ENCODE peak calls at places on chromosomes 1 and 21, in seven cellular contexts. T is NCI-H1694, L is GM04504, V is NB4, S is germinal center, A is SK-N-SH, I is AG09319. X is an unnamed sample.

GRCh38 chr1:6459850-6460265 is 6.1 kb downstream of the TNFRSF25 start:
- DNase-seq in L (no peak), I (no peak), S (no peak), A (no peak), V (peak), T (no peak), X (no peak)

GRCh38 chr21:33479679-33480480 is at the start of gene TMEM50B:
- DNase-seq in V (peak), T (peak), I (peak), S (peak), A (peak), L (peak), X (peak)

GRCh38 chr1:210475806-210476205 is 147.1 kb downstream of the HHAT start:
- DNase-seq in V (no peak), L (no peak), S (no peak), I (no peak), A (no peak), T (no peak), X (peak)

GRCh38 chr1:62045579-62045978 is 149.1 kb upstream of the L1TD1 start:
- DNase-seq in S (no peak), A (peak), T (no peak), L (no peak), V (peak), I (no peak), X (peak)

GRCh38 chr1:66889030-66889429 is 35.6 kb downstream of the DNAI4 start:
- DNase-seq in I (no peak), L (no peak), V (no peak), T (no peak), S (no peak), A (no peak), X (no peak)

GRCh38 chr1:22747735-22748073 is 37.1 kb downstream of the EPHB2 start:
- DNase-seq in T (no peak), S (no peak), A (no peak), L (no peak), V (no peak), I (no peak), X (no peak)

GRCh38 chr1:63921357-63921756 is 147.5 kb downstream of the ROR1 start:
- DNase-seq in V (no peak), L (no peak), S (no peak), T (no peak), A (no peak), I (no peak), X (no peak)

GRCh38 chr1:154398141-154398540 is 7.0 kb upstream of the IL6R start:
- DNase-seq in T (no peak), L (no peak), S (no peak), V (peak), I (no peak), A (no peak), X (no peak)

GRCh38 chr1:27726173-27726793 is 522 bp downstream of the FAM76A start:
- DNase-seq in I (no peak), T (no peak), A (peak), L (no peak), V (peak), S (peak), X (no peak)

GRCh38 chr1:228118040-228118439 is 8.9 kb upstream of the MRPL55 start:
- DNase-seq in V (no peak), T (no peak), I (no peak), S (no peak), A (no peak), L (no peak), X (no peak)

GRCh38 chr1:10760566-10761502 is 35.6 kb downstream of the CASZ1 start:
- DNase-seq in A (no peak), L (no peak), S (no peak), V (no peak), T (no peak), I (no peak), X (no peak)

GRCh38 chr1:6171546-6172124 is 8.5 kb downstream of the CHD5 start:
- DNase-seq in A (peak), T (no peak), L (no peak), S (no peak), I (no peak), V (peak), X (no peak)

GRCh38 chr1:228120351-228121091 is 11.4 kb upstream of the MRPL55 start:
- DNase-seq in T (no peak), S (no peak), I (no peak), A (no peak), L (no peak), V (no peak), X (no peak)

GRCh38 chr1:52574594-52574993 is 21.7 kb upstream of the TUT4 start:
- DNase-seq in L (peak), I (peak), A (no peak), T (no peak), S (no peak), V (peak), X (no peak)

GRCh38 chr1:118898702-118899101 is 89.4 kb downstream of the TBX15 start:
- DNase-seq in L (no peak), I (no peak), V (no peak), S (no peak), T (no peak), A (no peak), X (no peak)

GRCh38 chr1:86191958-86192357 is 35.4 kb upstream of the COL24A1 start:
- DNase-seq in V (no peak), I (no peak), T (no peak), L (no peak), A (no peak), S (no peak), X (no peak)

GRCh38 chr1:19815801-19816736 is 986 bp upstream of the RNF186 start:
- DNase-seq in I (no peak), T (no peak), V (no peak), S (peak), A (no peak), L (no peak), X (no peak)

GRCh38 chr21:20789696-20790095 is 208.5 kb upstream of the NCAM2 start:
- DNase-seq in T (no peak), I (no peak), L (peak), S (no peak), A (no peak), V (no peak), X (no peak)

GRCh38 chr1:186202174-186202843 is 172.7 kb downstream of the TPR start:
- DNase-seq in S (no peak), L (no peak), V (no peak), T (no peak), I (peak), A (no peak), X (no peak)

GRCh38 chr1:154878371-154879355 is 8.6 kb upstream of the KCNN3 start:
- DNase-seq in V (peak), I (peak), T (peak), S (peak), L (no peak), A (peak), X (peak)

GRCh38 chr1:71196685-71197084 is 115.8 kb upstream of the ZRANB2 start:
- DNase-seq in V (peak), L (peak), A (peak), S (no peak), T (peak), I (no peak), X (no peak)

GRCh38 chr1:53063744-53064515 is 1.9 kb downstream of the PODN start:
- DNase-seq in V (no peak), T (no peak), L (no peak), S (no peak), I (no peak), A (peak), X (no peak)